ENCODE peak calls at places on chromosome 1, in four cellular contexts. W is AG10803, X is progenitor cell of endocrine pancreas, N is T-cell. T is an unnamed sample.

GRCh38 chr1:153934746-153935145 is 11.8 kb downstream of the DENND4B start:
- DNase-seq in W (no peak), X (no peak), N (no peak), T (no peak)

GRCh38 chr1:12059226-12059625 is 3.9 kb upstream of the TNFRSF8 start:
- DNase-seq in W (no peak), X (no peak), N (no peak), T (no peak)

GRCh38 chr1:155888481-155888880 is 22.7 kb downstream of the RIT1 start:
- DNase-seq in W (no peak), X (no peak), N (no peak), T (no peak)

GRCh38 chr1:214658785-214659184 is 55.8 kb downstream of the CENPF start:
- DNase-seq in W (peak), X (no peak), N (no peak), T (no peak)

GRCh38 chr1:59985901-59986735 is 59.5 kb upstream of the CYP2J2 start:
- DNase-seq in W (peak), X (no peak), N (no peak), T (no peak)

GRCh38 chr1:241531195-241532172 is 694 bp upstream of the KMO start:
- DNase-seq in W (peak), X (no peak), N (no peak), T (peak)

GRCh38 chr1:204087893-204088528 is 15.1 kb downstream of the SOX13 start:
- DNase-seq in W (no peak), X (no peak), N (no peak), T (no peak)

GRCh38 chr1:54571803-54572202 is 23.8 kb downstream of the ACOT11 start:
- DNase-seq in W (no peak), X (no peak), N (no peak), T (no peak)

GRCh38 chr1:92936865-92937264 is 24.4 kb downstream of the DIPK1A start:
- DNase-seq in W (no peak), X (no peak), N (no peak), T (no peak)

GRCh38 chr1:27504588-27505419 is 14.8 kb upstream of the WASF2 start:
- DNase-seq in W (peak), X (no peak), N (no peak), T (no peak)

GRCh38 chr1:32361674-32362473 is 411 bp downstream of the FAM229A start:
- DNase-seq in W (no peak), X (peak), N (no peak), T (no peak)

GRCh38 chr1:23081376-23081775 is 62.1 kb downstream of the KDM1A start:
- DNase-seq in W (no peak), X (no peak), N (no peak), T (no peak)

GRCh38 chr1:229585338-229585737 is 26.8 kb upstream of the ABCB10 start:
- DNase-seq in W (no peak), X (no peak), N (no peak), T (no peak)

GRCh38 chr1:245155186-245156040 is 628 bp downstream of the KIF26B start:
- DNase-seq in W (peak), X (no peak), N (no peak), T (no peak)

GRCh38 chr1:156077430-156077760 is 4.9 kb downstream of the MEX3A start:
- DNase-seq in W (no peak), X (no peak), N (no peak), T (no peak)

GRCh38 chr1:156282143-156282478 is 514 bp downstream of the SMG5 start:
- DNase-seq in W (no peak), X (no peak), N (no peak), T (no peak)

GRCh38 chr1:91092503-91092902 is 70.7 kb upstream of the ZNF644 start:
- DNase-seq in W (no peak), X (no peak), N (no peak), T (no peak)